ENCODE peak calls at places on chromosomes 5 and 9, in six cellular contexts. P, W, Z, V, L and O are unnamed samples.

GRCh38 chr5:102226321-102226720 is 69.8 kb downstream of the SLCO4C1 start:
- DNase-seq in P (no peak), L (no peak), V (no peak), W (no peak), Z (no peak), O (no peak)

GRCh38 chr5:132369471-132370240 is at the start of gene SLC22A5:
- DNase-seq in L (peak; percentile 84), P (peak; percentile 90), W (peak; percentile 63), Z (peak; percentile 61), V (peak; percentile 53), O (peak; percentile 69)

GRCh38 chr5:41284938-41285337 is 71.6 kb upstream of the C6 start:
- DNase-seq in P (no peak), Z (no peak), V (no peak), L (no peak), W (no peak), O (no peak)

GRCh38 chr9:129509508-129509907 is 111.4 kb downstream of the C9orf50 start:
- DNase-seq in L (peak; percentile 60), V (no peak), P (no peak), W (no peak), Z (no peak), O (no peak)

GRCh38 chr9:101268426-101268825 is 116.4 kb downstream of the BAAT start:
- DNase-seq in P (no peak), W (no peak), Z (no peak), L (no peak), V (no peak), O (no peak)

GRCh38 chr5:113680534-113680933 is 167.0 kb downstream of the YTHDC2 start:
- DNase-seq in P (no peak), W (no peak), L (no peak), V (no peak), Z (no peak), O (no peak)

GRCh38 chr9:22084336-22085035 is 75.4 kb upstream of the CDKN2B start:
- DNase-seq in V (no peak), W (peak; percentile 56), L (no peak), Z (no peak), P (no peak), O (no peak)

GRCh38 chr5:157130933-157131332 is 11.7 kb downstream of the MED7 start:
- DNase-seq in V (no peak), L (peak; percentile 44), Z (no peak), W (no peak), P (no peak), O (peak; percentile 53)

GRCh38 chr5:367358-368130 is 46.0 kb downstream of the AHRR start:
- DNase-seq in W (no peak), V (no peak), Z (no peak), L (no peak), P (peak; percentile 7), O (no peak)

GRCh38 chr5:141871870-141872269 is 6.3 kb downstream of the PCDH1 start:
- DNase-seq in L (no peak), Z (no peak), W (no peak), V (no peak), P (no peak), O (no peak)

GRCh38 chr9:121026260-121026691 is 23.8 kb downstream of the C5 start:
- DNase-seq in L (peak; percentile 91), V (no peak), W (no peak), Z (no peak), P (no peak), O (no peak)

GRCh38 chr9:97807681-97808080 is 45.3 kb upstream of the FOXE1 start:
- DNase-seq in V (no peak), P (no peak), Z (peak; percentile 78), W (no peak), L (no peak), O (no peak)

GRCh38 chr5:128035689-128036088 is 47.9 kb upstream of the SLC12A2 start:
- DNase-seq in Z (no peak), P (no peak), L (no peak), V (no peak), W (no peak), O (no peak)

GRCh38 chr5:5473224-5473623 is 50.7 kb downstream of the ICE1 start:
- DNase-seq in W (no peak), Z (no peak), P (no peak), V (no peak), L (no peak), O (no peak)